ENCODE peak calls at places on chromosomes 1 and 21, in nine cellular contexts. One of them, this sample, is unnamed.

GRCh38 chr1:8497196-8497878 is 179.4 kb downstream of the SLC45A1 start:
- DNase-seq in RWPE1: peak; percentile 36
- DNase-seq in lower lobe of right lung: no peak
- DNase-seq in MM.1S: no peak
- DNase-seq in transverse colon: no peak
- DNase-seq in foreskin fibroblast: peak; percentile 74
- DNase-seq in OCI-LY7: peak; percentile 84
- DNase-seq in astrocyte of the spinal cord: no peak
- DNase-seq in ovary: no peak
- DNase-seq in this sample: no peak

GRCh38 chr1:27968692-27969091 is 8.9 kb downstream of the XKR8 start:
- DNase-seq in RWPE1: peak; percentile 40
- DNase-seq in OCI-LY7: no peak
- DNase-seq in ovary: no peak
- DNase-seq in foreskin fibroblast: peak; percentile 93
- DNase-seq in astrocyte of the spinal cord: peak; percentile 84
- DNase-seq in transverse colon: no peak
- DNase-seq in lower lobe of right lung: no peak
- DNase-seq in MM.1S: no peak
- DNase-seq in this sample: no peak

GRCh38 chr1:17488977-17489739 is 49.7 kb upstream of the RCC2 start:
- DNase-seq in lower lobe of right lung: no peak
- DNase-seq in RWPE1: no peak
- DNase-seq in OCI-LY7: no peak
- DNase-seq in transverse colon: no peak
- DNase-seq in MM.1S: no peak
- DNase-seq in foreskin fibroblast: peak; percentile 24
- DNase-seq in astrocyte of the spinal cord: peak; percentile 10
- DNase-seq in ovary: no peak
- DNase-seq in this sample: no peak

GRCh38 chr21:14673649-14674048 is 127.5 kb upstream of the SAMSN1 start:
- DNase-seq in foreskin fibroblast: no peak
- DNase-seq in astrocyte of the spinal cord: no peak
- DNase-seq in ovary: no peak
- DNase-seq in lower lobe of right lung: no peak
- DNase-seq in RWPE1: no peak
- DNase-seq in OCI-LY7: no peak
- DNase-seq in MM.1S: no peak
- DNase-seq in transverse colon: no peak
- DNase-seq in this sample: no peak

GRCh38 chr1:64906447-64906846 is 59.9 kb downstream of the JAK1 start:
- DNase-seq in ovary: no peak
- DNase-seq in MM.1S: no peak
- DNase-seq in OCI-LY7: no peak
- DNase-seq in astrocyte of the spinal cord: no peak
- DNase-seq in transverse colon: no peak
- DNase-seq in RWPE1: no peak
- DNase-seq in foreskin fibroblast: no peak
- DNase-seq in lower lobe of right lung: no peak
- DNase-seq in this sample: no peak

GRCh38 chr1:64679177-64679576 is 65.7 kb upstream of the RAVER2 start:
- DNase-seq in MM.1S: no peak
- DNase-seq in lower lobe of right lung: no peak
- DNase-seq in foreskin fibroblast: no peak
- DNase-seq in ovary: no peak
- DNase-seq in RWPE1: no peak
- DNase-seq in astrocyte of the spinal cord: peak; percentile 10
- DNase-seq in transverse colon: no peak
- DNase-seq in OCI-LY7: no peak
- DNase-seq in this sample: no peak

GRCh38 chr1:234866007-234866866 is 256.3 kb upstream of the IRF2BP2 start:
- DNase-seq in astrocyte of the spinal cord: peak; percentile 76
- DNase-seq in transverse colon: peak; percentile 58
- DNase-seq in MM.1S: no peak
- DNase-seq in foreskin fibroblast: peak; percentile 80
- DNase-seq in ovary: no peak
- DNase-seq in lower lobe of right lung: peak; percentile 52
- DNase-seq in RWPE1: peak; percentile 91
- DNase-seq in OCI-LY7: no peak
- DNase-seq in this sample: peak; percentile 41

GRCh38 chr1:66685670-66686069 is 66.6 kb upstream of the DYNLT5 start:
- DNase-seq in RWPE1: no peak
- DNase-seq in astrocyte of the spinal cord: peak; percentile 26
- DNase-seq in MM.1S: no peak
- DNase-seq in OCI-LY7: no peak
- DNase-seq in transverse colon: no peak
- DNase-seq in lower lobe of right lung: no peak
- DNase-seq in ovary: no peak
- DNase-seq in foreskin fibroblast: no peak
- DNase-seq in this sample: no peak

GRCh38 chr1:112706505-112707216 is at the start of gene RHOC:
- DNase-seq in ovary: peak; percentile 83
- DNase-seq in astrocyte of the spinal cord: peak; percentile 69
- DNase-seq in MM.1S: peak; percentile 49
- DNase-seq in lower lobe of right lung: peak; percentile 82
- DNase-seq in transverse colon: peak; percentile 81
- DNase-seq in OCI-LY7: peak; percentile 69
- DNase-seq in foreskin fibroblast: peak; percentile 60
- DNase-seq in RWPE1: peak; percentile 80
- DNase-seq in this sample: peak; percentile 59

GRCh38 chr1:88433556-88433955 is 250.5 kb upstream of the PKN2 start:
- DNase-seq in ovary: no peak
- DNase-seq in OCI-LY7: no peak
- DNase-seq in lower lobe of right lung: no peak
- DNase-seq in RWPE1: no peak
- DNase-seq in foreskin fibroblast: no peak
- DNase-seq in astrocyte of the spinal cord: no peak
- DNase-seq in transverse colon: no peak
- DNase-seq in MM.1S: no peak
- DNase-seq in this sample: no peak

GRCh38 chr1:164518692-164519332 is 40.2 kb upstream of the PBX1 start:
- DNase-seq in MM.1S: peak; percentile 83
- DNase-seq in foreskin fibroblast: no peak
- DNase-seq in RWPE1: no peak
- DNase-seq in astrocyte of the spinal cord: no peak
- DNase-seq in ovary: no peak
- DNase-seq in OCI-LY7: no peak
- DNase-seq in lower lobe of right lung: no peak
- DNase-seq in transverse colon: no peak
- DNase-seq in this sample: no peak

GRCh38 chr1:155840391-155840790 is 16.6 kb downstream of the GON4L start:
- DNase-seq in foreskin fibroblast: no peak
- DNase-seq in MM.1S: peak; percentile 1
- DNase-seq in astrocyte of the spinal cord: no peak
- DNase-seq in RWPE1: no peak
- DNase-seq in OCI-LY7: no peak
- DNase-seq in ovary: no peak
- DNase-seq in transverse colon: no peak
- DNase-seq in lower lobe of right lung: no peak
- DNase-seq in this sample: no peak

GRCh38 chr1:21229246-21230000 is 52.7 kb upstream of the EIF4G3 start:
- DNase-seq in foreskin fibroblast: peak; percentile 55
- DNase-seq in lower lobe of right lung: no peak
- DNase-seq in MM.1S: no peak
- DNase-seq in RWPE1: no peak
- DNase-seq in OCI-LY7: no peak
- DNase-seq in transverse colon: no peak
- DNase-seq in astrocyte of the spinal cord: peak; percentile 72
- DNase-seq in ovary: no peak
- DNase-seq in this sample: no peak

GRCh38 chr21:44291936-44292811 is 6.5 kb downstream of the AIRE start:
- DNase-seq in ovary: no peak
- DNase-seq in OCI-LY7: no peak
- DNase-seq in lower lobe of right lung: no peak
- DNase-seq in RWPE1: peak; percentile 34
- DNase-seq in astrocyte of the spinal cord: no peak
- DNase-seq in MM.1S: no peak
- DNase-seq in transverse colon: no peak
- DNase-seq in foreskin fibroblast: no peak
- DNase-seq in this sample: no peak

GRCh38 chr21:46229133-46229922 is 754 bp upstream of the LSS start:
- DNase-seq in foreskin fibroblast: no peak
- DNase-seq in RWPE1: peak; percentile 63
- DNase-seq in transverse colon: no peak
- DNase-seq in astrocyte of the spinal cord: no peak
- DNase-seq in MM.1S: no peak
- DNase-seq in lower lobe of right lung: peak; percentile 80
- DNase-seq in ovary: peak; percentile 76
- DNase-seq in OCI-LY7: no peak
- DNase-seq in this sample: no peak

GRCh38 chr1:102858695-102859094 is 249.6 kb downstream of the COL11A1 start:
- DNase-seq in astrocyte of the spinal cord: no peak
- DNase-seq in ovary: no peak
- DNase-seq in OCI-LY7: no peak
- DNase-seq in RWPE1: no peak
- DNase-seq in MM.1S: no peak
- DNase-seq in transverse colon: no peak
- DNase-seq in foreskin fibroblast: peak; percentile 90
- DNase-seq in lower lobe of right lung: no peak
- DNase-seq in this sample: no peak

GRCh38 chr1:2821970-2822620 is 20.6 kb upstream of the TTC34 start:
- DNase-seq in MM.1S: no peak
- DNase-seq in astrocyte of the spinal cord: no peak
- DNase-seq in OCI-LY7: peak; percentile 7
- DNase-seq in foreskin fibroblast: no peak
- DNase-seq in ovary: peak; percentile 47
- DNase-seq in RWPE1: no peak
- DNase-seq in transverse colon: peak; percentile 32
- DNase-seq in lower lobe of right lung: peak; percentile 61
- DNase-seq in this sample: no peak
- TF ChIP-seq CTCF in MM.1S: peak; percentile 48
- TF ChIP-seq CTCF in astrocyte of the spinal cord: no peak
- TF ChIP-seq CTCF in OCI-LY7: peak; percentile 63
- TF ChIP-seq CTCF in foreskin fibroblast: no peak
- TF ChIP-seq CTCF in ovary: no peak
- TF ChIP-seq CTCF in RWPE1: peak; percentile 11
- TF ChIP-seq CTCF in transverse colon: peak; percentile 65
- TF ChIP-seq CTCF in lower lobe of right lung: peak; percentile 61
- TF ChIP-seq CTCF in this sample: peak; percentile 36

DNA sequence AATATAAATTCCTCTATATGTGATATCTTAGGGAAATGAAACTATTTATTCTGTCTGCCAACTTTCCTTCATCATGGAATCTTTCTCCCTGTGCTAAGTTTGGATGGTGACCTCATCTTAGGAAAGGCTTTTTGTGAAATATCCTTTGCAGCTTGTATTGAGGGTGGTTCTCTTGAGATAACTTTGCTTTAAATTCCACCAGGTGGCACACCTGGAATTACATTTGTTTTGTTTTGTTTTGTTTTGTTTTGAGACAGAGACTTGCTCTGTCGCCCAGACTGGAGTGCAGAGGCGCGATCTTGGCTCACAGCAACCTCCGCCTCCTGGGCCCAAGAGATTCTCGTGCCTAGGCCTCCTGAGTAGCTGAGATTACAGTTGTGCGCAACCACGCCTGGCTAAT is 7.6 kb upstream of the CD1A start:
- DNase-seq in ovary: no peak
- DNase-seq in OCI-LY7: peak; percentile 62
- DNase-seq in astrocyte of the spinal cord: no peak
- DNase-seq in transverse colon: no peak
- DNase-seq in RWPE1: peak; percentile 23
- DNase-seq in MM.1S: peak; percentile 45
- DNase-seq in lower lobe of right lung: no peak
- DNase-seq in foreskin fibroblast: no peak
- DNase-seq in this sample: no peak
- TF ChIP-seq CTCF in ovary: no peak
- TF ChIP-seq CTCF in OCI-LY7: peak; percentile 76
- TF ChIP-seq CTCF in astrocyte of the spinal cord: no peak
- TF ChIP-seq CTCF in transverse colon: no peak
- TF ChIP-seq CTCF in RWPE1: no peak
- TF ChIP-seq CTCF in MM.1S: peak; percentile 45
- TF ChIP-seq CTCF in lower lobe of right lung: no peak
- TF ChIP-seq CTCF in foreskin fibroblast: no peak
- TF ChIP-seq CTCF in this sample: no peak

GRCh38 chr1:30982431-30982830 is 73.9 kb upstream of the SDC3 start:
- DNase-seq in OCI-LY7: no peak
- DNase-seq in RWPE1: no peak
- DNase-seq in lower lobe of right lung: no peak
- DNase-seq in ovary: no peak
- DNase-seq in foreskin fibroblast: no peak
- DNase-seq in astrocyte of the spinal cord: no peak
- DNase-seq in MM.1S: no peak
- DNase-seq in transverse colon: no peak
- DNase-seq in this sample: no peak

GRCh38 chr1:30984167-30984870 is 75.8 kb upstream of the SDC3 start:
- DNase-seq in transverse colon: no peak
- DNase-seq in foreskin fibroblast: no peak
- DNase-seq in astrocyte of the spinal cord: no peak
- DNase-seq in ovary: no peak
- DNase-seq in OCI-LY7: no peak
- DNase-seq in RWPE1: no peak
- DNase-seq in MM.1S: no peak
- DNase-seq in lower lobe of right lung: no peak
- DNase-seq in this sample: no peak

GRCh38 chr1:30984991-30985503 is 76.5 kb upstream of the SDC3 start:
- DNase-seq in lower lobe of right lung: no peak
- DNase-seq in astrocyte of the spinal cord: no peak
- DNase-seq in MM.1S: no peak
- DNase-seq in OCI-LY7: no peak
- DNase-seq in transverse colon: no peak
- DNase-seq in RWPE1: no peak
- DNase-seq in foreskin fibroblast: no peak
- DNase-seq in ovary: no peak
- DNase-seq in this sample: no peak

GRCh38 chr1:30981172-30981571 is 72.6 kb upstream of the SDC3 start:
- DNase-seq in ovary: no peak
- DNase-seq in astrocyte of the spinal cord: no peak
- DNase-seq in OCI-LY7: no peak
- DNase-seq in lower lobe of right lung: no peak
- DNase-seq in MM.1S: no peak
- DNase-seq in transverse colon: no peak
- DNase-seq in foreskin fibroblast: no peak
- DNase-seq in RWPE1: no peak
- DNase-seq in this sample: no peak

GRCh38 chr1:30982937-30983336 is 74.4 kb upstream of the SDC3 start:
- DNase-seq in OCI-LY7: peak; percentile 26
- DNase-seq in lower lobe of right lung: no peak
- DNase-seq in foreskin fibroblast: no peak
- DNase-seq in transverse colon: no peak
- DNase-seq in astrocyte of the spinal cord: no peak
- DNase-seq in RWPE1: no peak
- DNase-seq in MM.1S: no peak
- DNase-seq in ovary: no peak
- DNase-seq in this sample: no peak
- TF ChIP-seq CTCF in OCI-LY7: peak; percentile 26
- TF ChIP-seq CTCF in lower lobe of right lung: peak; percentile 10
- TF ChIP-seq CTCF in foreskin fibroblast: no peak
- TF ChIP-seq CTCF in transverse colon: no peak
- TF ChIP-seq CTCF in astrocyte of the spinal cord: peak; percentile 17
- TF ChIP-seq CTCF in RWPE1: no peak
- TF ChIP-seq CTCF in MM.1S: peak; percentile 8
- TF ChIP-seq CTCF in ovary: no peak
- TF ChIP-seq CTCF in this sample: no peak

DNA sequence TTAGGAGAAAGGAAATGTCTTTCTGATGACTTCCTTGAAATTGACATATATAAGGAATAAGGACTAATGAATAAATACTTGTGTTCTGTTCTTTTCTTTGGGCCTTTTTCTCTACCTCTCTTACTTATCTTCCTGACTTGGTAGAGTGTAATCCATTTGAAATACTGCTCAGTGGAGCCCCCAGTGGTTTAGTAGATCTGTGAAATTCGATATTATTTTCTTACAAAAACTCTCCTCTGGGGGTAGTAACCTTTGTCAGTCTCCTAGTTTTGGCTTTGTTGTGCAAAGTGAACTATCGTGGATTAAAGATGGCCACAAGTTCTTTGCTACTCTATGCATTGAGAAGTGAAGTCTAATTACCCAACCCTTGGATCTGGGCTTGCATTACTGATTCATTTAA is 48.8 kb downstream of the DUSP10 start:
- DNase-seq in ovary: no peak
- DNase-seq in lower lobe of right lung: no peak
- DNase-seq in transverse colon: no peak
- DNase-seq in astrocyte of the spinal cord: no peak
- DNase-seq in OCI-LY7: peak; percentile 10
- DNase-seq in foreskin fibroblast: no peak
- DNase-seq in MM.1S: no peak
- DNase-seq in RWPE1: no peak
- DNase-seq in this sample: no peak
- TF ChIP-seq CTCF in ovary: no peak
- TF ChIP-seq CTCF in lower lobe of right lung: no peak
- TF ChIP-seq CTCF in transverse colon: no peak
- TF ChIP-seq CTCF in astrocyte of the spinal cord: no peak
- TF ChIP-seq CTCF in OCI-LY7: peak; percentile 68
- TF ChIP-seq CTCF in foreskin fibroblast: no peak
- TF ChIP-seq CTCF in MM.1S: peak; percentile 20
- TF ChIP-seq CTCF in RWPE1: no peak
- TF ChIP-seq CTCF in this sample: no peak

This sample was measured in natural killer cell.